ENCODE peak calls at places on chromosomes 16 and 17, in ten cellular contexts. Z, R, S, I, G, C, X, P, F and T are unnamed samples.
A peak's percentile ranks its signal among the peaks of the same experiment; 100 is the strongest.

GRCh38 chr16:5451641-5452040 is 354.0 kb upstream of the EEF2KMT start:
- DNase-seq in P (no peak), R (no peak), C (no peak), I (no peak), F (no peak), Z (no peak), G (no peak), S (no peak), X (no peak), T (no peak)

GRCh38 chr17:81094744-81095607 is 60.0 kb downstream of the BAIAP2 start:
- DNase-seq in X (peak; percentile 78), I (peak; percentile 57), F (peak; percentile 89), C (peak; percentile 98), S (peak; percentile 71), Z (peak; percentile 94), G (peak; percentile 99), R (peak; percentile 85), P (peak; percentile 99), T (peak; percentile 100)

GRCh38 chr16:56369202-56369601 is 56.1 kb downstream of the AMFR start:
- DNase-seq in I (no peak), Z (no peak), S (no peak), X (no peak), R (no peak), C (no peak), F (no peak), G (no peak), P (no peak), T (no peak)

GRCh38 chr17:78378225-78379133 is at the start of gene PGS1:
- DNase-seq in P (peak; percentile 78), S (peak; percentile 87), I (peak; percentile 79), G (peak; percentile 72), Z (peak; percentile 88), X (peak; percentile 80), F (peak; percentile 89), C (peak; percentile 72), R (peak; percentile 76), T (peak; percentile 96)

GRCh38 chr17:65190467-65191095 is 53.4 kb downstream of the RGS9 start:
- DNase-seq in I (no peak), X (no peak), F (no peak), G (peak; percentile 30), P (peak; percentile 62), Z (no peak), S (no peak), C (peak; percentile 5), R (no peak), T (no peak)

GRCh38 chr16:75238132-75238852 is 13.1 kb downstream of the BCAR1 start:
- DNase-seq in C (no peak), G (peak; percentile 90), Z (peak; percentile 96), F (peak; percentile 96), S (no peak), P (no peak), I (peak; percentile 83), R (peak; percentile 90), X (no peak), T (no peak)

GRCh38 chr17:60173304-60173807 is 23.6 kb downstream of the CA4 start:
- DNase-seq in I (no peak), G (no peak), P (no peak), C (peak; percentile 45), X (no peak), S (no peak), R (no peak), F (no peak), Z (no peak), T (no peak)

GRCh38 chr16:582614-583331 is 7.1 kb upstream of the RAB40C start:
- DNase-seq in R (no peak), Z (no peak), I (no peak), S (no peak), F (no peak), C (no peak), G (no peak), P (no peak), X (no peak), T (no peak)

GRCh38 chr16:81738831-81739496 is 40.1 kb upstream of the PLCG2 start:
- DNase-seq in P (no peak), I (peak; percentile 41), S (no peak), R (no peak), C (no peak), F (no peak), G (no peak), Z (peak; percentile 75), X (no peak), T (no peak)

GRCh38 chr16:49608095-49608494 is 234.5 kb downstream of the C16orf78 start:
- DNase-seq in S (no peak), R (no peak), G (no peak), I (no peak), C (no peak), Z (no peak), X (no peak), F (peak; percentile 43), P (no peak), T (peak; percentile 20)

GRCh38 chr17:75250009-75250471 is 11.4 kb downstream of the GGA3 start:
- DNase-seq in F (peak; percentile 81), S (no peak), X (peak; percentile 32), Z (no peak), G (no peak), R (no peak), I (no peak), P (no peak), C (no peak), T (no peak)

GRCh38 chr16:57870753-57871454 is 68.6 kb upstream of the KIFC3 start:
- DNase-seq in R (no peak), C (no peak), F (no peak), S (no peak), Z (no peak), P (no peak), I (no peak), X (no peak), G (no peak), T (no peak)

GRCh38 chr16:3413730-3414379 is 12.8 kb downstream of the ZNF174 start:
- DNase-seq in I (no peak), F (no peak), X (no peak), S (no peak), Z (no peak), R (no peak), P (no peak), G (no peak), C (no peak), T (no peak)

GRCh38 chr16:77169650-77170236 is 21.2 kb upstream of the MON1B start:
- DNase-seq in X (no peak), Z (no peak), R (no peak), P (peak; percentile 55), I (peak; percentile 32), C (peak; percentile 28), F (no peak), G (peak; percentile 47), S (no peak), T (no peak)

GRCh38 chr17:41989702-41990419 is 23.3 kb downstream of the CNP start:
- DNase-seq in G (no peak), Z (no peak), I (no peak), P (peak; percentile 43), C (no peak), S (no peak), F (no peak), R (no peak), X (no peak), T (no peak)

DNA sequence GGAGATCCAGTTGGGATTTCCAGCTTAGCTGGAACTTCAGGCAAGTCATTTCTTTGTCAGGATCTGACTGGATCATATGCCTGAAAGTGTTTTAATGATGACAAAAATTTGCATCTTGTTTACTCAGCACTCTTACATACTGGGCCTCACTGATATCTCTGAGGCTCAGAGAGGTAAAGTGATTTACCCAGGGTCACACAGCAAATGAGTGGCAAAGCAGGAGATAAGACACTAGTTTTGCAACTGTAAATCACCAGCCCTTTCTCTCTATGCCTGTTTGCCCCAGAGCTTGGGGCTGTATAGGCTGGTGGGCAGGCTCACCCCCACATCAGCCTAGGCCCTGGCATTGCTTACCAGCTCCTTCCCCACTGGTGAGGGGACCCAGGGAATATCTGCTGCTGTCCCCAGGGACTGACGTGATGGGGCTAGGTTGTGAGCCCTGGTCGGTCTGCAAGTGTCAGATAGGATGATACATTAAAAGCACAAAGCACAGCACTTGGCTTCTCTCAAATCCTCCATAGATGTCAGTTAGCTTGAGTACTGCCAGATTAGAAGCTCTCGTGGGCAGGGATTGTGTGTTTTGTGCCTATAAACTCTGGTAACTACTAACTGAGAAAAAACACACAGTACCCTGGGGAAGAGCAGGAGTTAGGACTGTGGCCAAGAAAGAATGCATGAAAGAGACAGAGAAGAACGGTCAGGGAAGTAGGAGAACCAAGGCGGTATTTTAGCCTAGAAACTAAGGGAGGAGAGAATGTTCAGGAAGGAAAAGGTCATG is 165.4 kb downstream of the COPRS start:
- DNase-seq in F (peak; percentile 51), I (no peak), P (no peak), R (no peak), Z (no peak), S (no peak), G (no peak), X (no peak), C (no peak), T (no peak)
- H3K4me1 ChIP-seq in F (peaks cover 6% of the 10 kb centered on the region), I (peaks cover 32% of the 10 kb centered on the region), P (no peaks in the 10 kb centered on the region), R (peaks cover 2% of the 10 kb centered on the region), Z (peaks cover 77% of the 10 kb centered on the region), S (no peaks in the 10 kb centered on the region), G (peaks cover 14% of the 10 kb centered on the region), X (no peaks in the 10 kb centered on the region), C (no peaks in the 10 kb centered on the region), T (peaks cover 51% of the 10 kb centered on the region)

GRCh38 chr16:31493506-31494125 is 10.7 kb downstream of the SLC5A2 start:
- DNase-seq in Z (peak; percentile 53), C (no peak), P (no peak), R (no peak), X (no peak), G (no peak), I (no peak), F (no peak), S (no peak), T (no peak)
- H3K4me3 ChIP-seq in Z (no peak overlapping the region), C (no peak overlapping the region), P (no peak overlapping the region), R (no peak overlapping the region), X (no peak overlapping the region), G (no peak overlapping the region), I (no peak overlapping the region), F (no peak overlapping the region), S (no peak overlapping the region), T (no peak overlapping the region)

GRCh38 chr17:40319651-40320550 is 10.9 kb downstream of the RARA start:
- DNase-seq in G (no peak), F (peak; percentile 83), P (no peak), R (no peak), I (no peak), Z (no peak), X (peak; percentile 72), C (no peak), S (peak; percentile 51), T (peak; percentile 45)
- H3K4me1 ChIP-seq in G (peaks cover 61% of the 10 kb centered on the region), F (peaks cover 47% of the 10 kb centered on the region), P (peaks cover 67% of the 10 kb centered on the region), R (peaks cover 51% of the 10 kb centered on the region), I (peaks cover 87% of the 10 kb centered on the region), Z (peaks cover 92% of the 10 kb centered on the region), X (peaks cover 82% of the 10 kb centered on the region), C (peaks cover 69% of the 10 kb centered on the region), S (peaks cover 46% of the 10 kb centered on the region), T (peaks cover 81% of the 10 kb centered on the region)

DNA sequence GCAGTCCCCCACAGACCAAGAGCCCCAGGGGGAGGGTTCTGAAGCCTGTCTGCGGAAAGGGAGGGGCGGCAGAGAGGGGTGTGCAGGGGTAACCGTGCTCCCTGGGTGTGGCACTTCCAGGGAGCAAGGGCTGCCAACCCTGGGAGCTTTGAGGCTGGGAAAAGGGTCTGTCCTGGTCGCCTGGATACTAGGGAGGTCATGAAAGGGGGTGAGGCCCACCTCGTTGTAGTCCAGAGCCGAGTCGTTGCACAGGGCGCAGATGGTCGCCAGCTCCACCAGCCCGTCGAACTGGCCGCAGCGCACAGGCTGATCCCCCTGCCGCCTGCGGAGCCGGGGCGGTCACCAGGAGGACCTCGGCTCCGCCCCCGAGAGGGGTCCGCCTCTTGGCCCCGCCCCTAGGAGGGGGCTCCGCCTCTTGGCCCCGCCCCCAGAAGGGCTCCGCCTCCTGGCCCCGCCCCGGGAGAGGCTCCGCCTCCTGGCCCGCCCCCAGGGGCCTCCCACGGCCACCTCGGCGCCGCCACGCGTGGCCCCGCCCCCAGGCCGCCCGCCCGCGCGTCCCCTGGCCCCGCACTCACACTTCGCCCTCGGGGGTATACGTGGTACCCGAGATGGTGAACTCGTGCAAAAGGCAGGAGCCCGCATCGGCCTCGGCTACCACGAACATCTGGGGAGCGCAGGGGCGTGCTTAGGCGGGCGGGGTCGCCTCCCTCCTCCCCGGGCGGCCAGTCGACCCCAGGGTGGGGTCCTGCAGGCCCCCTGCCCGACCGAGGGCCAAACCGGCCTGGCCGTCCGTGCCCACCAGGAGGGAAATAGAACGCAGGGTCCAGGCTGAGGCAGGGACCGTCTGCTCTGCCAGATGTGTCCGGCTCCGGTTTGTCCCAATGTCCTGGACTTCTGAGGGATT is 19.5 kb downstream of the ATP2A3 start:
- DNase-seq in X (peak; percentile 39), G (peak; percentile 57), I (no peak), C (no peak), R (peak; percentile 85), P (no peak), F (no peak), Z (peak; percentile 86), S (peak; percentile 66), T (no peak)
- H3K4me3 ChIP-seq in X (no peak overlapping the region), G (peak overlapping the region; percentile 49), I (peak overlapping the region; percentile 40), C (no peak overlapping the region), R (peak overlapping the region; percentile 33), P (no peak overlapping the region), F (no peak overlapping the region), Z (peak overlapping the region; percentile 50), S (peak overlapping the region; percentile 8), T (no peak overlapping the region)